ENCODE peak calls at places on chromosomes 6 and 20, in five cellular contexts. One of them, this sample, is unnamed.

GRCh38 chr6:89058627-89059026 is 21.9 kb upstream of the PNRC1 start:
- DNase-seq in activated CD4-positive, alpha-beta T cell treated with anti-CD3 and anti-CD28 coated beads, Interleukin-2, amount 10 ng/mL, durations not matched to agents 7 days and 5 days: no peak
- DNase-seq in NAMALWA: no peak
- DNase-seq in tibial artery: no peak
- DNase-seq in ACHN: no peak
- DNase-seq in this sample: no peak

GRCh38 chr6:22409487-22409886 is 112.7 kb upstream of the PRL start:
- DNase-seq in tibial artery: no peak
- DNase-seq in NAMALWA: no peak
- DNase-seq in activated CD4-positive, alpha-beta T cell treated with anti-CD3 and anti-CD28 coated beads, Interleukin-2, amount 10 ng/mL, durations not matched to agents 7 days and 5 days: no peak
- DNase-seq in ACHN: no peak
- DNase-seq in this sample: no peak

GRCh38 chr6:17886891-17887290 is 100.5 kb downstream of the KIF13A start:
- DNase-seq in activated CD4-positive, alpha-beta T cell treated with anti-CD3 and anti-CD28 coated beads, Interleukin-2, amount 10 ng/mL, durations not matched to agents 7 days and 5 days: no peak
- DNase-seq in NAMALWA: no peak
- DNase-seq in tibial artery: no peak
- DNase-seq in ACHN: no peak
- DNase-seq in this sample: peak; percentile 21

GRCh38 chr6:166361080-166361429 is 18.7 kb upstream of the SFT2D1 start:
- DNase-seq in activated CD4-positive, alpha-beta T cell treated with anti-CD3 and anti-CD28 coated beads, Interleukin-2, amount 10 ng/mL, durations not matched to agents 7 days and 5 days: no peak
- DNase-seq in tibial artery: no peak
- DNase-seq in NAMALWA: no peak
- DNase-seq in ACHN: no peak
- DNase-seq in this sample: no peak

GRCh38 chr20:10728873-10729670 is 55.3 kb upstream of the JAG1 start:
- DNase-seq in activated CD4-positive, alpha-beta T cell treated with anti-CD3 and anti-CD28 coated beads, Interleukin-2, amount 10 ng/mL, durations not matched to agents 7 days and 5 days: no peak
- DNase-seq in tibial artery: no peak
- DNase-seq in NAMALWA: no peak
- DNase-seq in ACHN: no peak
- DNase-seq in this sample: no peak

GRCh38 chr6:142886431-142887170 is 58.4 kb downstream of the HIVEP2 start:
- DNase-seq in tibial artery: no peak
- DNase-seq in ACHN: peak; percentile 62
- DNase-seq in NAMALWA: peak; percentile 91
- DNase-seq in activated CD4-positive, alpha-beta T cell treated with anti-CD3 and anti-CD28 coated beads, Interleukin-2, amount 10 ng/mL, durations not matched to agents 7 days and 5 days: peak; percentile 33
- DNase-seq in this sample: no peak

GRCh38 chr6:120355822-120356221 is 978.5 kb downstream of the TBC1D32 start:
- DNase-seq in tibial artery: no peak
- DNase-seq in activated CD4-positive, alpha-beta T cell treated with anti-CD3 and anti-CD28 coated beads, Interleukin-2, amount 10 ng/mL, durations not matched to agents 7 days and 5 days: no peak
- DNase-seq in ACHN: no peak
- DNase-seq in NAMALWA: no peak
- DNase-seq in this sample: no peak

GRCh38 chr6:127188752-127189151 is 70.3 kb downstream of the RSPO3 start:
- DNase-seq in ACHN: no peak
- DNase-seq in activated CD4-positive, alpha-beta T cell treated with anti-CD3 and anti-CD28 coated beads, Interleukin-2, amount 10 ng/mL, durations not matched to agents 7 days and 5 days: no peak
- DNase-seq in NAMALWA: no peak
- DNase-seq in tibial artery: no peak
- DNase-seq in this sample: no peak

GRCh38 chr20:34491226-34491931 is 24.8 kb upstream of the DYNLRB1 start:
- DNase-seq in activated CD4-positive, alpha-beta T cell treated with anti-CD3 and anti-CD28 coated beads, Interleukin-2, amount 10 ng/mL, durations not matched to agents 7 days and 5 days: no peak
- DNase-seq in ACHN: no peak
- DNase-seq in tibial artery: no peak
- DNase-seq in NAMALWA: no peak
- DNase-seq in this sample: no peak

GRCh38 chr6:77178821-77179220 is 284.5 kb downstream of the HTR1B start:
- DNase-seq in tibial artery: no peak
- DNase-seq in ACHN: no peak
- DNase-seq in NAMALWA: no peak
- DNase-seq in activated CD4-positive, alpha-beta T cell treated with anti-CD3 and anti-CD28 coated beads, Interleukin-2, amount 10 ng/mL, durations not matched to agents 7 days and 5 days: no peak
- DNase-seq in this sample: no peak

GRCh38 chr20:59652381-59652780 is 48.0 kb downstream of the PHACTR3 start:
- DNase-seq in ACHN: no peak
- DNase-seq in activated CD4-positive, alpha-beta T cell treated with anti-CD3 and anti-CD28 coated beads, Interleukin-2, amount 10 ng/mL, durations not matched to agents 7 days and 5 days: no peak
- DNase-seq in tibial artery: no peak
- DNase-seq in NAMALWA: no peak
- DNase-seq in this sample: no peak

GRCh38 chr20:59942245-59942644 is 2.1 kb downstream of the FAM217B start:
- DNase-seq in NAMALWA: no peak
- DNase-seq in ACHN: no peak
- DNase-seq in activated CD4-positive, alpha-beta T cell treated with anti-CD3 and anti-CD28 coated beads, Interleukin-2, amount 10 ng/mL, durations not matched to agents 7 days and 5 days: no peak
- DNase-seq in tibial artery: no peak
- DNase-seq in this sample: no peak

GRCh38 chr20:49306903-49307336 is 29.1 kb upstream of the ZNFX1 start:
- DNase-seq in ACHN: no peak
- DNase-seq in activated CD4-positive, alpha-beta T cell treated with anti-CD3 and anti-CD28 coated beads, Interleukin-2, amount 10 ng/mL, durations not matched to agents 7 days and 5 days: no peak
- DNase-seq in NAMALWA: no peak
- DNase-seq in tibial artery: no peak
- DNase-seq in this sample: no peak

GRCh38 chr20:35117148-35117547 is 24.5 kb upstream of the TRPC4AP start:
- DNase-seq in NAMALWA: no peak
- DNase-seq in activated CD4-positive, alpha-beta T cell treated with anti-CD3 and anti-CD28 coated beads, Interleukin-2, amount 10 ng/mL, durations not matched to agents 7 days and 5 days: no peak
- DNase-seq in tibial artery: no peak
- DNase-seq in ACHN: no peak
- DNase-seq in this sample: no peak

GRCh38 chr6:47196113-47196512 is 113.6 kb downstream of the TNFRSF21 start:
- DNase-seq in activated CD4-positive, alpha-beta T cell treated with anti-CD3 and anti-CD28 coated beads, Interleukin-2, amount 10 ng/mL, durations not matched to agents 7 days and 5 days: no peak
- DNase-seq in ACHN: no peak
- DNase-seq in tibial artery: no peak
- DNase-seq in NAMALWA: no peak
- DNase-seq in this sample: no peak

GRCh38 chr20:9261781-9262180 is 192.9 kb downstream of the PLCB4 start:
- DNase-seq in ACHN: no peak
- DNase-seq in activated CD4-positive, alpha-beta T cell treated with anti-CD3 and anti-CD28 coated beads, Interleukin-2, amount 10 ng/mL, durations not matched to agents 7 days and 5 days: no peak
- DNase-seq in NAMALWA: no peak
- DNase-seq in tibial artery: no peak
- DNase-seq in this sample: no peak

GRCh38 chr6:122620428-122620827 is 10.2 kb downstream of the PKIB start:
- DNase-seq in activated CD4-positive, alpha-beta T cell treated with anti-CD3 and anti-CD28 coated beads, Interleukin-2, amount 10 ng/mL, durations not matched to agents 7 days and 5 days: no peak
- DNase-seq in tibial artery: no peak
- DNase-seq in ACHN: no peak
- DNase-seq in NAMALWA: no peak
- DNase-seq in this sample: no peak

GRCh38 chr20:14337400-14338171 is at the start of gene FLRT3:
- DNase-seq in ACHN: peak; percentile 94
- DNase-seq in activated CD4-positive, alpha-beta T cell treated with anti-CD3 and anti-CD28 coated beads, Interleukin-2, amount 10 ng/mL, durations not matched to agents 7 days and 5 days: no peak
- DNase-seq in NAMALWA: peak; percentile 82
- DNase-seq in tibial artery: peak; percentile 37
- DNase-seq in this sample: peak; percentile 87

This sample was measured in retina.